ENCODE peak calls at places on chromosome 19, in nine cellular contexts. W is Peyer's patch; F is transverse colon; O is left ventricle myocardium inferior; Q is stomach; E is mammary epithelial cell; X is CD4-positive, alpha-beta T cell; V is psoas muscle; M is aorta. P is an unnamed sample.

GRCh38 chr19:3442487-3443071 is 37.7 kb downstream of the SMIM24 start:
- DNase-seq in W (no peak), F (no peak), O (no peak), Q (no peak), E (no peak), X (no peak), V (no peak), M (no peak), P (no peak)

GRCh38 chr19:17243854-17244617 is 1.7 kb downstream of the NR2F6 start:
- DNase-seq in W (peak; percentile 78), F (peak; percentile 70), O (peak; percentile 75), Q (peak; percentile 60), E (peak; percentile 31), X (no peak), V (peak; percentile 86), M (peak; percentile 88), P (no peak)

GRCh38 chr19:39986643-39987042 is 10.2 kb upstream of the ZNF546 start:
- DNase-seq in W (no peak), F (no peak), O (no peak), Q (no peak), E (no peak), X (no peak), V (no peak), M (no peak), P (no peak)

GRCh38 chr19:18594096-18594823 is 5.7 kb downstream of the REX1BD start:
- DNase-seq in W (peak; percentile 80), F (peak; percentile 79), O (peak; percentile 73), Q (peak; percentile 80), E (peak; percentile 62), X (peak; percentile 59), V (peak; percentile 87), M (peak; percentile 93), P (peak; percentile 54)

GRCh38 chr19:12720851-12721655 is 2.7 kb downstream of the TNPO2 start:
- DNase-seq in W (peak; percentile 61), F (peak; percentile 34), O (no peak), Q (no peak), E (peak; percentile 21), X (no peak), V (peak; percentile 60), M (peak; percentile 78), P (no peak)

GRCh38 chr19:53311044-53311443 is 22.5 kb upstream of the ZNF845 start:
- DNase-seq in W (no peak), F (no peak), O (no peak), Q (no peak), E (no peak), X (no peak), V (no peak), M (no peak), P (no peak)

GRCh38 chr19:7732045-7732444 is at the start of gene CLEC4G:
- DNase-seq in W (no peak), F (no peak), O (no peak), Q (no peak), E (no peak), X (no peak), V (no peak), M (no peak), P (no peak)

GRCh38 chr19:12987190-12987589 is 8.1 kb upstream of the NFIX start:
- DNase-seq in W (no peak), F (no peak), O (no peak), Q (no peak), E (no peak), X (no peak), V (no peak), M (no peak), P (no peak)

GRCh38 chr19:50723069-50723468 is at the start of gene CLEC11A:
- DNase-seq in W (no peak), F (peak; percentile 38), O (peak; percentile 72), Q (no peak), E (no peak), X (no peak), V (peak; percentile 74), M (no peak), P (no peak)

GRCh38 chr19:11260996-11261395 is 1.3 kb downstream of the DOCK6 start:
- DNase-seq in W (no peak), F (no peak), O (no peak), Q (no peak), E (no peak), X (no peak), V (no peak), M (no peak), P (no peak)

GRCh38 chr19:18939922-18940775 is 868 bp downstream of the HOMER3 start:
- DNase-seq in W (peak; percentile 59), F (peak; percentile 60), O (peak; percentile 46), Q (peak; percentile 37), E (peak; percentile 65), X (no peak), V (peak; percentile 89), M (peak; percentile 89), P (no peak)

GRCh38 chr19:16233836-16234551 is 36.3 kb downstream of the AP1M1 start:
- DNase-seq in W (no peak), F (no peak), O (no peak), Q (no peak), E (no peak), X (no peak), V (no peak), M (no peak), P (no peak)

GRCh38 chr19:3249408-3249807 is 24.9 kb downstream of the CELF5 start:
- DNase-seq in W (no peak), F (no peak), O (no peak), Q (no peak), E (no peak), X (no peak), V (no peak), M (no peak), P (no peak)

GRCh38 chr19:2164020-2164988 is 571 bp downstream of the DOT1L start:
- DNase-seq in W (no peak), F (no peak), O (no peak), Q (no peak), E (peak; percentile 31), X (no peak), V (no peak), M (no peak), P (no peak)

GRCh38 chr19:50383307-50383851 is 768 bp upstream of the POLD1 start:
- DNase-seq in W (no peak), F (no peak), O (no peak), Q (no peak), E (no peak), X (no peak), V (no peak), M (no peak), P (no peak)

GRCh38 chr19:2261438-2262172 is 5.4 kb upstream of the JSRP1 start:
- DNase-seq in W (peak; percentile 67), F (peak; percentile 66), O (no peak), Q (peak; percentile 60), E (no peak), X (no peak), V (peak; percentile 76), M (no peak), P (no peak)

GRCh38 chr19:52739576-52739975 is 4.7 kb upstream of the ZNF611 start:
- DNase-seq in W (no peak), F (no peak), O (no peak), Q (no peak), E (no peak), X (no peak), V (no peak), M (no peak), P (no peak)

GRCh38 chr19:45507864-45508680 is 793 bp downstream of the VASP start:
- DNase-seq in W (peak; percentile 81), F (peak; percentile 79), O (no peak), Q (peak; percentile 50), E (no peak), X (peak; percentile 33), V (peak; percentile 66), M (peak; percentile 84), P (peak; percentile 85)

GRCh38 chr19:41238244-41238643 is 19.2 kb downstream of the AXL start:
- DNase-seq in W (no peak), F (no peak), O (no peak), Q (no peak), E (no peak), X (no peak), V (no peak), M (no peak), P (no peak)

GRCh38 chr19:6713773-6714692 is 6.4 kb downstream of the C3 start:
- DNase-seq in W (no peak), F (no peak), O (no peak), Q (no peak), E (no peak), X (no peak), V (peak; percentile 30), M (no peak), P (no peak)

GRCh38 chr19:55913643-55914268 is 18.4 kb downstream of the NLRP13 start:
- DNase-seq in W (no peak), F (no peak), O (no peak), Q (no peak), E (no peak), X (no peak), V (no peak), M (no peak), P (no peak)

GRCh38 chr19:42199440-42200115 is 17.9 kb downstream of the DEDD2 start:
- DNase-seq in W (no peak), F (peak; percentile 53), O (peak; percentile 35), Q (peak; percentile 34), E (peak; percentile 80), X (peak; percentile 61), V (peak; percentile 66), M (peak; percentile 76), P (peak; percentile 84)

GRCh38 chr19:3178377-3178972 is at the start of gene S1PR4:
- DNase-seq in W (peak; percentile 50), F (peak; percentile 33), O (no peak), Q (no peak), E (no peak), X (peak; percentile 49), V (peak; percentile 56), M (peak; percentile 76), P (no peak)

GRCh38 chr19:44447864-44448674 is at the start of gene ZNF229:
- DNase-seq in W (peak; percentile 84), F (peak; percentile 72), O (peak; percentile 88), Q (peak; percentile 86), E (peak; percentile 93), X (peak; percentile 67), V (peak; percentile 88), M (peak; percentile 95), P (peak; percentile 95)
- H3K27ac ChIP-seq in W (no peak within 1 kb of the TSS), F (no peak within 1 kb of the TSS), O (peak within 1 kb of the TSS; percentile 63), Q (no peak within 1 kb of the TSS), E (peak within 1 kb of the TSS; percentile 47), X (no peak within 1 kb of the TSS), V (peak within 1 kb of the TSS; percentile 64), M (no peak within 1 kb of the TSS), P (peak within 1 kb of the TSS; percentile 2)

GRCh38 chr19:35790981-35791813 is 15.8 kb downstream of the ARHGAP33 start:
- DNase-seq in W (no peak), F (no peak), O (no peak), Q (no peak), E (no peak), X (no peak), V (no peak), M (no peak), P (no peak)
- H3K27ac ChIP-seq in W (no peak overlapping the region), F (no peak overlapping the region), O (no peak overlapping the region), Q (no peak overlapping the region), E (no peak overlapping the region), X (no peak overlapping the region), V (no peak overlapping the region), M (no peak overlapping the region), P (no peak overlapping the region)

GRCh38 chr19:14147797-14148605 is 11.6 kb upstream of the ASF1B start:
- DNase-seq in W (peak; percentile 77), F (peak; percentile 71), O (peak; percentile 72), Q (peak; percentile 73), E (peak; percentile 17), X (peak; percentile 36), V (peak; percentile 84), M (peak; percentile 90), P (no peak)
- H3K27ac ChIP-seq in W (peak overlapping the region; percentile 67), F (peak overlapping the region; percentile 77), O (peak overlapping the region; percentile 88), Q (peak overlapping the region; percentile 22), E (no peak overlapping the region), X (peak overlapping the region; percentile 84), V (peak overlapping the region; percentile 41), M (no peak overlapping the region), P (no peak overlapping the region)

GRCh38 chr19:37691881-37692504 is 27.6 kb downstream of the ZNF607 start:
- DNase-seq in W (peak; percentile 75), F (peak; percentile 84), O (peak; percentile 88), Q (peak; percentile 63), E (peak; percentile 39), X (peak; percentile 74), V (peak; percentile 86), M (peak; percentile 94), P (peak; percentile 51)
- H3K27ac ChIP-seq in W (peak overlapping the region; percentile 62), F (peak overlapping the region; percentile 68), O (peak overlapping the region; percentile 90), Q (peak overlapping the region; percentile 10), E (no peak overlapping the region), X (no peak overlapping the region), V (peak overlapping the region; percentile 74), M (no peak overlapping the region), P (no peak overlapping the region)